ENCODE peak calls at places on chromosomes 2 and 18, in ten cellular contexts. One of them, this sample, is unnamed.

GRCh38 chr18:68817584-68817983 is 19.7 kb downstream of the CCDC102B start:
- DNase-seq in keratinocyte: no peak
- DNase-seq in psoas muscle: no peak
- DNase-seq in tibial nerve: no peak
- DNase-seq in K562: no peak
- DNase-seq in stomach: no peak
- DNase-seq in tibial artery: no peak
- DNase-seq in mammary epithelial cell: no peak
- DNase-seq in heart right ventricle: no peak
- DNase-seq in lower lobe of right lung: no peak
- DNase-seq in this sample: no peak

GRCh38 chr2:170073288-170073687 is 104.7 kb upstream of the MYO3B start:
- DNase-seq in K562: no peak
- DNase-seq in heart right ventricle: peak
- DNase-seq in tibial artery: peak
- DNase-seq in psoas muscle: no peak
- DNase-seq in stomach: peak
- DNase-seq in keratinocyte: peak
- DNase-seq in lower lobe of right lung: no peak
- DNase-seq in tibial nerve: peak
- DNase-seq in mammary epithelial cell: peak
- DNase-seq in this sample: no peak

GRCh38 chr18:63590368-63590767 is 3.2 kb downstream of the SERPINB13 start:
- DNase-seq in tibial nerve: no peak
- DNase-seq in stomach: no peak
- DNase-seq in keratinocyte: no peak
- DNase-seq in K562: no peak
- DNase-seq in lower lobe of right lung: peak
- DNase-seq in mammary epithelial cell: no peak
- DNase-seq in heart right ventricle: no peak
- DNase-seq in tibial artery: no peak
- DNase-seq in psoas muscle: no peak
- DNase-seq in this sample: no peak

GRCh38 chr2:176155341-176156044 is 1.6 kb upstream of the HOXD3 start:
- DNase-seq in heart right ventricle: no peak
- DNase-seq in mammary epithelial cell: no peak
- DNase-seq in K562: no peak
- DNase-seq in keratinocyte: no peak
- DNase-seq in psoas muscle: no peak
- DNase-seq in tibial artery: no peak
- DNase-seq in tibial nerve: no peak
- DNase-seq in stomach: no peak
- DNase-seq in lower lobe of right lung: no peak
- DNase-seq in this sample: no peak

GRCh38 chr2:199488772-199489400 is 31.1 kb upstream of the SATB2 start:
- DNase-seq in psoas muscle: peak
- DNase-seq in K562: peak
- DNase-seq in tibial artery: no peak
- DNase-seq in stomach: peak
- DNase-seq in tibial nerve: peak
- DNase-seq in lower lobe of right lung: no peak
- DNase-seq in mammary epithelial cell: peak
- DNase-seq in keratinocyte: peak
- DNase-seq in heart right ventricle: peak
- DNase-seq in this sample: no peak

GRCh38 chr2:189285351-189285750 is 105.8 kb upstream of the COL5A2 start:
- DNase-seq in tibial nerve: no peak
- DNase-seq in heart right ventricle: no peak
- DNase-seq in tibial artery: no peak
- DNase-seq in K562: no peak
- DNase-seq in stomach: no peak
- DNase-seq in psoas muscle: no peak
- DNase-seq in lower lobe of right lung: no peak
- DNase-seq in mammary epithelial cell: no peak
- DNase-seq in keratinocyte: no peak
- DNase-seq in this sample: no peak

GRCh38 chr2:231193216-231193615 is 5.2 kb upstream of the ARMC9 start:
- DNase-seq in stomach: no peak
- DNase-seq in keratinocyte: no peak
- DNase-seq in tibial nerve: no peak
- DNase-seq in K562: no peak
- DNase-seq in mammary epithelial cell: no peak
- DNase-seq in heart right ventricle: no peak
- DNase-seq in tibial artery: no peak
- DNase-seq in psoas muscle: no peak
- DNase-seq in lower lobe of right lung: no peak
- DNase-seq in this sample: no peak

GRCh38 chr2:237894396-237894979 is 35.1 kb downstream of the RAMP1 start:
- DNase-seq in heart right ventricle: no peak
- DNase-seq in tibial nerve: no peak
- DNase-seq in keratinocyte: no peak
- DNase-seq in tibial artery: no peak
- DNase-seq in stomach: no peak
- DNase-seq in psoas muscle: no peak
- DNase-seq in K562: no peak
- DNase-seq in mammary epithelial cell: no peak
- DNase-seq in lower lobe of right lung: no peak
- DNase-seq in this sample: no peak

GRCh38 chr2:98913916-98914712 is 21.9 kb downstream of the CRACDL start:
- DNase-seq in tibial artery: no peak
- DNase-seq in heart right ventricle: no peak
- DNase-seq in tibial nerve: no peak
- DNase-seq in mammary epithelial cell: peak
- DNase-seq in K562: no peak
- DNase-seq in lower lobe of right lung: peak
- DNase-seq in keratinocyte: no peak
- DNase-seq in psoas muscle: no peak
- DNase-seq in stomach: peak
- DNase-seq in this sample: no peak

GRCh38 chr2:234025475-234025874 is 25.0 kb upstream of the SPP2 start:
- DNase-seq in mammary epithelial cell: no peak
- DNase-seq in lower lobe of right lung: no peak
- DNase-seq in keratinocyte: no peak
- DNase-seq in heart right ventricle: no peak
- DNase-seq in tibial nerve: no peak
- DNase-seq in tibial artery: no peak
- DNase-seq in stomach: no peak
- DNase-seq in psoas muscle: no peak
- DNase-seq in K562: no peak
- DNase-seq in this sample: no peak

GRCh38 chr2:20647211-20647610 is 3.7 kb downstream of the HS1BP3 start:
- DNase-seq in mammary epithelial cell: no peak
- DNase-seq in tibial nerve: no peak
- DNase-seq in lower lobe of right lung: no peak
- DNase-seq in keratinocyte: no peak
- DNase-seq in stomach: no peak
- DNase-seq in heart right ventricle: no peak
- DNase-seq in tibial artery: no peak
- DNase-seq in psoas muscle: no peak
- DNase-seq in K562: no peak
- DNase-seq in this sample: no peak

GRCh38 chr2:117771969-117772630 is 42.4 kb upstream of the DDX18 start:
- DNase-seq in tibial nerve: no peak
- DNase-seq in keratinocyte: no peak
- DNase-seq in K562: peak
- DNase-seq in stomach: no peak
- DNase-seq in mammary epithelial cell: no peak
- DNase-seq in heart right ventricle: no peak
- DNase-seq in lower lobe of right lung: no peak
- DNase-seq in psoas muscle: no peak
- DNase-seq in tibial artery: no peak
- DNase-seq in this sample: no peak

GRCh38 chr2:168961450-168962229 is 60.5 kb downstream of the G6PC2 start:
- DNase-seq in heart right ventricle: peak
- DNase-seq in lower lobe of right lung: no peak
- DNase-seq in tibial nerve: peak
- DNase-seq in stomach: no peak
- DNase-seq in K562: peak
- DNase-seq in mammary epithelial cell: peak
- DNase-seq in keratinocyte: peak
- DNase-seq in tibial artery: no peak
- DNase-seq in psoas muscle: no peak
- DNase-seq in this sample: no peak

GRCh38 chr2:40093036-40093673 is 314.1 kb upstream of the THUMPD2 start:
- DNase-seq in tibial nerve: no peak
- DNase-seq in mammary epithelial cell: no peak
- DNase-seq in stomach: no peak
- DNase-seq in keratinocyte: no peak
- DNase-seq in K562: no peak
- DNase-seq in lower lobe of right lung: no peak
- DNase-seq in tibial artery: no peak
- DNase-seq in psoas muscle: no peak
- DNase-seq in heart right ventricle: no peak
- DNase-seq in this sample: no peak

GRCh38 chr2:78985558-78985957 is 39.9 kb upstream of the REG3G start:
- DNase-seq in tibial nerve: no peak
- DNase-seq in keratinocyte: no peak
- DNase-seq in psoas muscle: no peak
- DNase-seq in K562: no peak
- DNase-seq in stomach: no peak
- DNase-seq in mammary epithelial cell: no peak
- DNase-seq in lower lobe of right lung: no peak
- DNase-seq in heart right ventricle: no peak
- DNase-seq in tibial artery: no peak
- DNase-seq in this sample: no peak

GRCh38 chr2:84906108-84906899 is 848 bp downstream of the TMSB10 start:
- DNase-seq in mammary epithelial cell: peak
- DNase-seq in K562: peak
- DNase-seq in psoas muscle: peak
- DNase-seq in keratinocyte: no peak
- DNase-seq in heart right ventricle: peak
- DNase-seq in lower lobe of right lung: peak
- DNase-seq in tibial nerve: no peak
- DNase-seq in stomach: peak
- DNase-seq in tibial artery: no peak
- DNase-seq in this sample: no peak

GRCh38 chr18:54829856-54830255 is 1.6 kb downstream of the RAB27B start:
- DNase-seq in keratinocyte: no peak
- DNase-seq in K562: no peak
- DNase-seq in tibial nerve: no peak
- DNase-seq in heart right ventricle: no peak
- DNase-seq in tibial artery: no peak
- DNase-seq in psoas muscle: no peak
- DNase-seq in lower lobe of right lung: no peak
- DNase-seq in stomach: no peak
- DNase-seq in mammary epithelial cell: peak
- DNase-seq in this sample: no peak

GRCh38 chr2:232321156-232321816 is 57.3 kb upstream of the ALPP start:
- DNase-seq in keratinocyte: no peak
- DNase-seq in tibial artery: no peak
- DNase-seq in K562: peak
- DNase-seq in heart right ventricle: no peak
- DNase-seq in mammary epithelial cell: no peak
- DNase-seq in lower lobe of right lung: peak
- DNase-seq in stomach: peak
- DNase-seq in tibial nerve: no peak
- DNase-seq in psoas muscle: peak
- DNase-seq in this sample: no peak
- TF ChIP-seq CTCF in keratinocyte: no peak
- TF ChIP-seq CTCF in tibial artery: no peak
- TF ChIP-seq CTCF in K562: peak
- TF ChIP-seq CTCF in heart right ventricle: no peak
- TF ChIP-seq CTCF in mammary epithelial cell: no peak
- TF ChIP-seq CTCF in lower lobe of right lung: no peak
- TF ChIP-seq CTCF in stomach: no peak
- TF ChIP-seq CTCF in tibial nerve: no peak
- TF ChIP-seq CTCF in psoas muscle: no peak
- TF ChIP-seq CTCF in this sample: no peak

DNA sequence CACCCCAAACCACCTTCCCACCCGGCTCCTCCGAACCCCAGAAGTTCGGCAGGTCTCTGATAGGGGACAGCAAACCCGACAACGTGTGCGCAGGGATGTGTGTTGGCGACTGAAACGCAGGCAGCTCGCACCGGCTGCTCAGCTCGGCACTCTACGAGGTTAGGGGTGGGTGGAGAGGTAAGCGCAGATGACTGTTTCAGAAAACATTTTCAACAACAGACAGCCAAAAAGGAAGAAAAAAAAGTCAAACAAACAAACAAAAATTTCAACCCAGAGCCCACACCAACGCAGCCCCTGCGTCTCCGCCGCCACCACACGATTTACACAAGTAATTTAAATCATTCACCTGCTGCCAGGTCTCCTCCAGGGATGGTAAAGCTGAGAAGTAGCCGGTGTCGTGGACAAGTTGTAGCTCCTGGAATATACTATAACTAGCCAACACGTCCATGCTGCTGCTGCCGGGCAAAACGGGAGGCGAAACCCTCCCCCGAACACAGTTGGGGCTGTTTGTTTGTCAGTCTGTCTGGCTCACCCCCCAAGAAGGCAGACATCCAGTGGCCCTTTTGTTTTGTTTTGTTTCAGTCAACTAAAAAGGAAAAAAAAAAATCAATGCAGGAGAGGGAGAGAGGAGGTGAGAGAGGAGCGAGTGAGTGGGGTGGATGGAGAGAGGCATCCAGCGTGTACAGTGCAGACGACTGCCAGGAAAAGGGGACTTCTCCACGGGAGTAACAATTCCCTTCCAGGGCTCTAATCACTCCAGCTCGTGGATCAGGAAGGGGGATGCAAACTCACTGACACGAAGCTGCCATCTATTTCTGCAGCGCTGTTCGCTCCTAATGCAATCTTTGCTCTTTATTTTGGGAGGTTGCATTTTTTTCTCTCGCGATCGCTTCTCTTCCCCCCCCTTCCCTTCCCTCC is at the start of gene KLF7:
- DNase-seq in lower lobe of right lung: peak
- DNase-seq in mammary epithelial cell: peak
- DNase-seq in tibial artery: peak
- DNase-seq in K562: no peak
- DNase-seq in keratinocyte: no peak
- DNase-seq in tibial nerve: no peak
- DNase-seq in stomach: peak
- DNase-seq in psoas muscle: peak
- DNase-seq in heart right ventricle: peak
- DNase-seq in this sample: peak
- H3K4me3 ChIP-seq in lower lobe of right lung: peak
- H3K4me3 ChIP-seq in mammary epithelial cell: peak
- H3K4me3 ChIP-seq in tibial artery: peak
- H3K4me3 ChIP-seq in K562: peak
- H3K4me3 ChIP-seq in keratinocyte: peak
- H3K4me3 ChIP-seq in tibial nerve: peak
- H3K4me3 ChIP-seq in stomach: peak
- H3K4me3 ChIP-seq in psoas muscle: peak
- H3K4me3 ChIP-seq in heart right ventricle: peak
- H3K4me3 ChIP-seq in this sample: peak

GRCh38 chr2:1051075-1051474 is 100.4 kb downstream of the SNTG2 start:
- DNase-seq in stomach: no peak
- DNase-seq in tibial nerve: no peak
- DNase-seq in psoas muscle: no peak
- DNase-seq in keratinocyte: no peak
- DNase-seq in tibial artery: no peak
- DNase-seq in K562: no peak
- DNase-seq in heart right ventricle: no peak
- DNase-seq in lower lobe of right lung: no peak
- DNase-seq in mammary epithelial cell: no peak
- DNase-seq in this sample: no peak
- TF ChIP-seq CTCF in stomach: no peak
- TF ChIP-seq CTCF in tibial nerve: no peak
- TF ChIP-seq CTCF in psoas muscle: no peak
- TF ChIP-seq CTCF in keratinocyte: no peak
- TF ChIP-seq CTCF in tibial artery: no peak
- TF ChIP-seq CTCF in K562: no peak
- TF ChIP-seq CTCF in heart right ventricle: no peak
- TF ChIP-seq CTCF in lower lobe of right lung: no peak
- TF ChIP-seq CTCF in mammary epithelial cell: peak
- TF ChIP-seq CTCF in this sample: no peak

GRCh38 chr2:201127570-201127969 is 11.6 kb downstream of the CFLAR start:
- DNase-seq in lower lobe of right lung: no peak
- DNase-seq in psoas muscle: peak
- DNase-seq in tibial nerve: no peak
- DNase-seq in mammary epithelial cell: peak
- DNase-seq in heart right ventricle: peak
- DNase-seq in stomach: no peak
- DNase-seq in keratinocyte: no peak
- DNase-seq in K562: peak
- DNase-seq in tibial artery: peak
- DNase-seq in this sample: no peak
- H3K4me3 ChIP-seq in lower lobe of right lung: peak
- H3K4me3 ChIP-seq in psoas muscle: peak
- H3K4me3 ChIP-seq in tibial nerve: peak
- H3K4me3 ChIP-seq in mammary epithelial cell: no peak
- H3K4me3 ChIP-seq in heart right ventricle: peak
- H3K4me3 ChIP-seq in stomach: peak
- H3K4me3 ChIP-seq in keratinocyte: no peak
- H3K4me3 ChIP-seq in K562: peak
- H3K4me3 ChIP-seq in tibial artery: no peak
- H3K4me3 ChIP-seq in this sample: peak

This sample was measured in thoracic aorta.